ENCODE peak calls at places on chromosomes 16 and 17, in ten cellular contexts. O is heart left ventricle, E is left ventricle myocardium inferior, T is AG04450, N is HCT116, W is AG09309, Z is heart right ventricle, D is pancreas, P is mucosa of descending colon, K is astrocyte. X is an unnamed sample.

GRCh38 chr16:4664538-4665418 is 28.6 kb upstream of the NUDT16L1 start:
- DNase-seq in Z (no peak), E (peak), P (peak), K (no peak), D (no peak), W (no peak), T (no peak), N (no peak), O (no peak), X (no peak)

GRCh38 chr17:12625092-12625491 is 40.6 kb upstream of the MYOCD start:
- DNase-seq in O (no peak), D (no peak), T (no peak), E (no peak), K (no peak), P (no peak), W (no peak), Z (no peak), N (no peak), X (no peak)

GRCh38 chr17:41521574-41522261 is 3.0 kb upstream of the KRT15 start:
- DNase-seq in Z (no peak), E (no peak), W (peak), O (no peak), D (peak), N (peak), P (peak), K (peak), T (peak), X (peak)

GRCh38 chr17:77381185-77381700 is 240.5 kb downstream of the SEC14L1 start:
- DNase-seq in N (no peak), T (no peak), K (no peak), Z (no peak), D (no peak), E (no peak), P (no peak), W (no peak), O (no peak), X (no peak)

GRCh38 chr17:60392845-60393702 is 1.1 kb upstream of the USP32 start:
- DNase-seq in Z (no peak), K (peak), E (no peak), D (peak), N (peak), T (no peak), P (peak), W (no peak), O (peak), X (no peak)

GRCh38 chr17:15377200-15377599 is 35.8 kb upstream of the TEKT3 start:
- DNase-seq in D (no peak), W (peak), O (no peak), N (no peak), Z (no peak), P (no peak), T (no peak), K (peak), E (no peak), X (no peak)

GRCh38 chr17:69335018-69335417 is 8.1 kb upstream of the ABCA5 start:
- DNase-seq in E (no peak), P (no peak), K (peak), O (no peak), W (no peak), Z (no peak), N (peak), T (no peak), D (no peak), X (no peak)

GRCh38 chr17:40362696-40363479 is 1.6 kb downstream of the GJD3 start:
- DNase-seq in Z (peak), D (peak), K (peak), E (peak), O (peak), N (peak), T (no peak), W (no peak), P (peak), X (no peak)

GRCh38 chr16:88430524-88431446 is 22.3 kb upstream of the ZFPM1 start:
- DNase-seq in Z (peak), O (no peak), P (peak), W (no peak), E (peak), K (no peak), N (no peak), T (no peak), D (no peak), X (no peak)

DNA sequence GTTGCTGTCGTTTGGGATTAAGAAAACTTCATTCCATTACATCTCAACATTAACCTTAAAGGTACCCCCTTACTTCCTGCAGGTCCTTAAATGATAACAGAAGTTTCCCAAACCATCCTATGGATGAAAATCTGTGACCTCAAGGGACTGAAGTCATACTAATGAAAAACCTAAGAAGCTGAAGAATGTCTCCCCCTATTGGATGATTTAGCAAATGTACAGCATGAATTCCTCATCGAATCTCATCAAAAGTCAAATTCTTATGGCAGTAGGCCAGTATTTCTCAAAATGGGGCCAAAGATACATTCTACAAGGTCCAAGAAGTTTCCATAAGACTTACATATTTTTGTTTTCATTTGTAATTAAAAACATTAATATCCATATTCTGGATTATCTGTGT is 13.5 kb downstream of the SCO1 start:
- DNase-seq in E (no peak), N (peak), T (no peak), W (peak), P (no peak), K (peak), O (no peak), D (no peak), Z (no peak), X (no peak)
- TF ChIP-seq CTCF in E (no peak), N (peak), T (peak), W (peak), P (peak), K (peak), O (peak), D (no peak), Z (peak), X (peak)

DNA sequence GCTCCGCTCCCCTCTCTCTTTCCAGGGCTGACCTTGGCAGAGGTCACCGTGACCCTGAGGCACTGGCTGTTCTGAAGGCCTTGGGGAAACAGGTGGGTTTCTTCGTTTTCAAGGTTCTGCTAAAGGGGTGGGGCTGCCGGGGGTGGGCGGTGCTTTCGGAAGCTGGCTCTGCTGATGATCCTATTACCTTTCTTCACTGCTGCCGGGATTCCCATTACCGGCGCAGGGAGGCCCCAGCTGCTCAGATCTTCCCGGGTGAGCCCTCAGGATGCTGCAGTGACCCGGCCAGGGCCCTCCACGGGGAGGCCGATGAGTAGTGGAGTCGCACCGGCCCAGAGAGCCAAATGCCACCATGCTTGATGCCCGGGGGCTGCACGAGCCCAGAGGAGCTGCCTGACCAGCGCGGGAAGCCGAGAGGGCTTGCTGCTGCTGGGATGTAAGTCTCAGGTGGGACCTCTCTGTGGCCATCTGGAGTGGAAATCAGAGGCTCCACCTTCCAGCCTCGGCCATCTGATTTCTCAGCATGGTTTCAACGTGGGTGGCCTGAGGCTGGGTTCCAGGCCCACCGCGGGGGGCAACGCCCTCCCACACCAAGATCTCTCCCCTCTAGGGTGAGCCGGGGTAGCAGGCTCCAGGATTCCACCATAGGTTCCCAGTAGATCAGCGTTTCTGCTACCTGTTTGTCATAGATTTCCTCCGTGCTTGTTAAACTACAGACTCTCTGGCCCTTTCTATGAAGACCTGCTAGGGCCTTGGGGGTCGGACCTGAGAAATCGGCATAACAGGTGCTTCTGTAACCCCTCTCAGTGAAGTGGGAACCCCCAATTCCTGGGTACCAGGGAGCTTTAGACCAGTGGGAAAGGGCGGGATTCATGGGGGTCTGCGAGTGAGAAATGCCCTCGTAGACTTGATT is 21.6 kb upstream of the ADCY7 start:
- DNase-seq in Z (no peak), O (no peak), N (no peak), W (no peak), E (no peak), T (no peak), K (no peak), D (no peak), P (no peak), X (no peak)
- H3K4me3 ChIP-seq in Z (peak), O (peak), N (peak), W (no peak), E (peak), T (no peak), K (peak), D (peak), P (no peak), X (no peak)

GRCh38 chr17:38579934-38580333 is 25.8 kb downstream of the SRCIN1 start:
- DNase-seq in E (no peak), W (no peak), N (no peak), O (no peak), P (no peak), K (no peak), T (no peak), D (no peak), Z (no peak), X (no peak)
- TF ChIP-seq CTCF in E (peak), W (peak), N (peak), O (no peak), P (no peak), K (no peak), T (peak), D (no peak), Z (peak), X (peak)

GRCh38 chr16:59205403-59205802 is 471.3 kb upstream of the GOT2 start:
- DNase-seq in N (no peak), P (no peak), Z (no peak), W (no peak), E (no peak), T (no peak), D (no peak), K (no peak), O (no peak), X (no peak)

GRCh38 chr16:59201821-59202220 is 467.7 kb upstream of the GOT2 start:
- DNase-seq in P (no peak), K (no peak), O (no peak), N (no peak), E (no peak), Z (no peak), D (no peak), W (no peak), T (no peak), X (no peak)

GRCh38 chr16:59201160-59201559 is 467.0 kb upstream of the GOT2 start:
- DNase-seq in O (no peak), W (no peak), Z (no peak), P (no peak), D (no peak), E (no peak), N (no peak), T (no peak), K (no peak), X (no peak)

GRCh38 chr16:59204589-59204988 is 470.5 kb upstream of the GOT2 start:
- DNase-seq in Z (no peak), D (no peak), N (no peak), E (no peak), P (no peak), T (no peak), K (no peak), W (no peak), O (no peak), X (no peak)

DNA sequence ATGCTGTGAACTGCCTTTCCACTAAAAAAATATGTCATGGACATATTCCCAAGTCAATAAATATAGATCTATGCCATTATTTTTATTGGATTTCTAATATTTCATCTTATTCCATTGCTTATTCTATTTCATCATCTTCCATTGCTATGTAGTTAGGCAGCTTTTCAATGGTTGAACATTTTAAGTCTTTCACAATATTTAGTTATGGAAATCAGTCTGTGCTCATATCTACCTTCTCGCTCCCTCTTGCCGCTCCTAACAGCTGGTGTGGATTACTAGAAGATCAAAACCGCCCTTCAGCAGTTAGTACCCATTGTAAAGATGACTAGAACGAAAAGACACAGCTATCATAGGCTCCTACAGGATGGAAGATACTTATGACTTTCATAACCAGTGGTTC is 468.3 kb upstream of the GOT2 start:
- DNase-seq in P (no peak), O (no peak), E (no peak), K (no peak), N (no peak), T (no peak), W (no peak), Z (no peak), D (no peak), X (no peak)
- H3K4me3 ChIP-seq in P (no peak), O (no peak), E (no peak), K (no peak), N (no peak), T (no peak), W (no peak), Z (no peak), D (no peak), X (no peak)

GRCh38 chr16:15057755-15058417 is 2.0 kb upstream of the NTAN1 start:
- DNase-seq in K (no peak), W (no peak), Z (no peak), D (no peak), P (peak), O (no peak), N (no peak), E (no peak), T (no peak), X (no peak)

GRCh38 chr16:15054357-15055140 is 1.3 kb downstream of the NTAN1 start:
- DNase-seq in O (no peak), Z (no peak), W (no peak), E (no peak), D (no peak), K (no peak), T (no peak), N (no peak), P (no peak), X (no peak)

GRCh38 chr16:15053904-15054303 is 2.0 kb downstream of the NTAN1 start:
- DNase-seq in E (no peak), N (no peak), W (no peak), T (no peak), P (no peak), Z (no peak), D (no peak), O (no peak), K (no peak), X (no peak)

GRCh38 chr16:15052747-15053476 is 3.0 kb downstream of the NTAN1 start:
- DNase-seq in D (no peak), W (no peak), T (no peak), E (no peak), Z (no peak), P (no peak), O (no peak), K (no peak), N (no peak), X (no peak)

GRCh38 chr16:15055141-15056053 is 477 bp downstream of the NTAN1 start:
- DNase-seq in E (no peak), O (peak), W (no peak), K (no peak), T (no peak), D (peak), Z (peak), P (no peak), N (no peak), X (no peak)
- TF ChIP-seq CTCF in E (no peak), O (no peak), W (no peak), K (no peak), T (peak), D (no peak), Z (peak), P (no peak), N (no peak), X (peak)

DNA sequence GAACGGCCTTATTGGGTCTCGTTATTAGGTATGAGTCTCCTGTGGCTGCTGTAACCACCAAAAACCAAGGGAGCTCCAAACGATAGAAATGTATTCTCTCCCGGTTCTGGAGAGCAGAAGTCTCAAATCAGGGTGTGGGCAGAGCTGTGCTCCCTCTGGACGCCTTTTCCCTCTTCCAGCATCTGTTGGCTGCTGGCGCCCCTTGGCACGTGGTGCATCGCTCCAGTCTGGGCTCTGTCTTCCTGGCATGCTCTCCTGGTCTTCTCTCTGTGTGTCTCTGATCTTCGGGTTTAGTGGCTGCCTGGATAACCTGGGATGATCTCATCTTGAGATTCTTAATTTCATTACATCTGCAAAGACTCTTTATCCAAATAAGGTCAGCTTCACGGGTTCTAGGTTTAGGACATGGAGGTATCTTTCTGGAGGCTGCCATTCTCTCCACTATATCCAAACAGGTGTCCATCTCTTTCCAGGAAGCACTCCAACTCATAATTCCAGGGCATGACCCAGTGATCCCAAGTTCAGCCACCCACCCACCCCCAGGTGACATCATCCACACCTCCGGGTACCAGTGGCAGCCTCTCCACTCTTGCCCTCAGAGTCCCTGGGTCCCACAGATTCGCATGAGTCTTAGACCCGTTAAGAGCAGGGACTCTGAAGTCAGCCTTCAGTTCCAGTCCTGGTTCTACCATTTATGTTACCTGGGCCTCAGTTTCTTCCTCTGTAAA is 145.5 kb upstream of the FOXF1 start:
- DNase-seq in K (no peak), Z (no peak), O (no peak), D (no peak), P (no peak), W (no peak), E (no peak), T (no peak), N (no peak), X (no peak)
- H3K4me3 ChIP-seq in K (no peak), Z (no peak), O (no peak), D (no peak), P (no peak), W (no peak), E (no peak), T (no peak), N (no peak), X (no peak)

GRCh38 chr17:44272321-44272951 is 4.5 kb upstream of the SLC4A1 start:
- DNase-seq in N (no peak), D (no peak), K (no peak), T (no peak), Z (no peak), O (no peak), E (no peak), W (no peak), P (no peak), X (no peak)
- TF ChIP-seq CTCF in N (no peak), D (no peak), K (no peak), T (no peak), Z (no peak), O (no peak), E (no peak), W (no peak), P (no peak), X (no peak)

GRCh38 chr17:82094931-82095776 is 2.9 kb downstream of the FASN start:
- DNase-seq in Z (no peak), W (no peak), D (no peak), N (no peak), O (no peak), P (peak), K (no peak), E (peak), T (no peak), X (no peak)
- H3K4me3 ChIP-seq in Z (no peak), W (no peak), D (no peak), N (no peak), O (no peak), P (no peak), K (no peak), E (no peak), T (no peak), X (no peak)

DNA sequence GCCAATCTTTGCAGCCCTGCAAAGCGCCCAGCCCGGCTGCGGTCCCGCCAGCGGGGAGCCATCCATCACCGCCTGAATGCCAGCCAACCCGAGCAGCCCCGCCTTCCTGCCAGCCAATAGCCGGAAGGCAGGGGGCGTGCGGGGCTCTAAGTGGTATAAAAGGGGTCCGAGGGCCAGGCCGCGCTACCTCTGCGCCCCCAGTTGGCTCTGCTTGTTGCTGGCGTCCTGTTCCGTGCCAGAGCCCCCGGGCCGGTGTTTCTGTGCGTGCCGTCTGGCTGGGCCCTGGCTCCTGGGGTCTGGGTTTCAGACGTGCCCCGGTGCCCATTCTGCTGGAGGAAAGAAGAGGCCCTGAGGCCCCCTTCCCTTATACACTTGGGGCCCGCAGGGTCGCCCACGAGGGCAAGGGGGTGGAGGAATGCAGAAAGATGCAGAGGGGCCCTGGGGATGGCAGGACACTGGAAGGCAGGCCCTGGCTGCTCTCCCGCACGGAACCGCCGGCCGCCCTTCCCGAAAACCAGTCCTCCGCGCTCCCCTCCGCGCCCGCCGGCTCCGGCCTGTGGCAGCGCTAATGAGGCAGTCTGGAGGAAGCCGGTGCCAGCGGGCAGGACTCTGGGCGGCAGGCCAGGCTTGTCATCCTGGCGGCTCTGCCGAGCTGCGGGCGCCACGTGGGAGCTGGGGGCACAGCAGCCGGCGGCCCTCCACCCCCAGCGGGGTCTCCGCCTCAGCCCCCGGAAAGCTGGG is 14.0 kb downstream of the COPZ2 start:
- DNase-seq in N (peak), W (no peak), D (peak), E (peak), O (peak), K (no peak), P (peak), T (no peak), Z (peak), X (no peak)
- TF ChIP-seq CTCF in N (no peak), W (peak), D (peak), E (peak), O (peak), K (no peak), P (peak), T (peak), Z (no peak), X (peak)